ENCODE peak calls at places on chromosome 18, in four cellular contexts. F, D, G and E are unnamed samples.

GRCh38 chr18:74644713-74645112 is 47.0 kb downstream of the ZNF407 start:
- DNase-seq in F (no peak), D (no peak), G (no peak), E (no peak)

GRCh38 chr18:24262097-24262496 is 123.2 kb downstream of the CABYR start:
- DNase-seq in F (no peak), D (no peak), G (no peak), E (no peak)

GRCh38 chr18:42578781-42579180 is 536.7 kb downstream of the RIT2 start:
- DNase-seq in F (no peak), D (no peak), G (no peak), E (no peak)

GRCh38 chr18:45821667-45822066 is 3.8 kb upstream of the SIGLEC15 start:
- DNase-seq in F (no peak), D (no peak), G (no peak), E (no peak)

GRCh38 chr18:70490008-70490933 is 201.4 kb downstream of the SOCS6 start:
- DNase-seq in F (peak), D (no peak), G (peak), E (peak)

GRCh38 chr18:63785031-63785430 is 9.8 kb downstream of the SERPINB7 start:
- DNase-seq in F (no peak), D (no peak), G (no peak), E (no peak)

GRCh38 chr18:3350566-3351527 is 88.9 kb downstream of the MYL12B start:
- DNase-seq in F (no peak), D (no peak), G (no peak), E (no peak)

GRCh38 chr18:74914052-74914591 is 294.8 kb downstream of the PTGR3 start:
- DNase-seq in F (no peak), D (no peak), G (no peak), E (no peak)

GRCh38 chr18:36394486-36394885 is 97.0 kb downstream of the FHOD3 start:
- DNase-seq in F (no peak), D (no peak), G (no peak), E (no peak)

GRCh38 chr18:28794459-28795245 is 617.7 kb upstream of the CDH2 start:
- DNase-seq in F (no peak), D (no peak), G (no peak), E (no peak)

GRCh38 chr18:60018801-60019462 is 119.1 kb downstream of the PMAIP1 start:
- DNase-seq in F (no peak), D (no peak), G (no peak), E (no peak)
- TF ChIP-seq FOXK2 in F (no peak), D (no peak), G (no peak), E (no peak)

DNA sequence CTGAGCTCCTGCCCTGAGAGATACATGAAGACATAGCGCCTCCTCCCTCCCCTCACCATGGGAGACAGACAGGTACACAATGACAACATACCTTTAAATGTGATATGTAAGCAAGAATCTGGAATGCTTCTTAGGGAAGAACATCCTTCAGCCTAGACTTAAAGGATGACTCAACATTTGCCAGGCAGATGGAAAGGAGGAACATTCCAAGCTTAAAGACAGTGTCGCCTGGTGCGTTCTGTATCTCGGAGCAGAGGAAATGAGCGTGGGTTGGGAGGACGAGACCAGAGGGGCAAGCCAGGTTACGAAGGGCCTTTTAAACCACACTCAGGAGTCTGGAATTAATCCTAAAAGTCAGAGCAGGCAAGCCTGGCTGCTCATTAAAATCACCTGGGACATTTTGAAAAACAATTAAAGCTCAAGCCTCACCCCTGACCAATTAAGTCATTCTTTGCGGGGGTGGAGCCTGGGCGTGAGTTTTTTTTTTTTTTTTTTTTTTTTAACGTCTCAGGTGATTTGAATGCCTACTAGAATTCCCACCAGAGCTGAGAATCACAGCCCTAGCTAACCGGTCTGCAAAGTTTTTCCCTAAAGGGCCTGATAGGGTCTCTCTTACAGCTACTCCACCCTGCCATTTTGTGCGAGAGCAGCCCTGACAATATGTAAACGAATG is 131.2 kb upstream of the SEC11C start:
- DNase-seq in F (no peak), D (no peak), G (no peak), E (no peak)
- TF ChIP-seq FOXK2 in F (no peak), D (no peak), G (no peak), E (no peak)

DNA sequence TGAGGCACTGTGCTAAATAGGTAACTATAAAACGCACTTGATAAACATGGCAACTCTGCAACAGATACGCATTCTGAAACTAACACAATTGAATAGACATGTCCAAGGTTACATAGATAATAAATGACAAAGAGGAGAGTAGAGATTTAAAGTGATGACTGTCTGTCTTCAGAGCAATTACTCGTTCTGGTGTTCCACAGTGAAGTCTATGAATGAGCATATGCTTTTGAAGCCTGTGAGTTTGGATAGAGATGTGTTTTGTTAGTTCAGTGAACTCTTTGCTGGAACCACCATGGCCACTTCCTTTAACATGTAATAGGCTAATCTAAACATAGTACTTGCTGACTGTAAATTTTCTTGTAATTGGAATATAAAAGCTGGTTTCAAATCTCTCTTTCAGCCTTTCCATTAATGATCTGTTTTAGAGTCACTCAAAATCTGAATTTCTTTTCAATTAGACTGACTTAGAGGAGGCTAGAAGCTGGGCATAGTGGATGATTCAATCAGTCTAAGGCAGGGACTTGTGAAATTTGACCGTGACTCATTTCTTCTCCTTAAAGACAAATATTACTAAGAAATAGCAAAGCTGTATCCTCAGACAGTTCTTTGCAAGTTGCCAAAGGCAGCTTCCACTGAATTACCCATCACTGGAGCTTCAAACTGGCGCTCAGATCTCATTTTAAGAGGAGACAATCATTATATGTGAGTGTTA is 1130.1 kb upstream of the CELF4 start:
- DNase-seq in F (no peak), D (no peak), G (no peak), E (no peak)
- TF ChIP-seq FOXK2 in F (no peak), D (no peak), G (no peak), E (no peak)

GRCh38 chr18:5294113-5294617 is 1.4 kb downstream of the ZBTB14 start:
- DNase-seq in F (peak), D (no peak), G (no peak), E (no peak)
- TF ChIP-seq FOXK2 in F (no peak), D (no peak), G (no peak), E (no peak)

DNA sequence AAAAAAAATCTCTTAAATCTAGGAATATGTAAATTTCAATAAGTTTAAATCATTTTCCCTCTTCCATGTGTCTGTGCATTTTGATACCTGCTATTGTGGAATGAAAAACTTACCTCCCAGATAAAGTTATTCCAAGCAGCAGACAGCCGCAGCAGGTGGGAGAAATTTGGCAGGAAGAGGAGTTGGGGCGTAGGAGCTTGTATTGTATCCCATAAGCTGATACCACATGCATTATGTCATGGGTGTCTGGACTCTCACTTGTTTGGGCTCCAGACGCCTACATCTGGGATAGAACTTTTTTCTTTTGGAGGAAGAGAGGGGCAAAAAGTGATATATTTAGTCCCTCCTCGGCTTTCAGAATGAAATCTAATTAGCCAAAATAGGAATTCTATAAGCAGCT is 59.3 kb upstream of the TCF4 start:
- DNase-seq in F (no peak), D (no peak), G (no peak), E (no peak)
- TF ChIP-seq FOXK2 in F (no peak), D (no peak), G (no peak), E (no peak)

GRCh38 chr18:76979111-76979751 is 153.4 kb downstream of the MBP start:
- DNase-seq in F (no peak), D (no peak), G (no peak), E (no peak)
- TF ChIP-seq FOXK2 in F (no peak), D (no peak), G (no peak), E (no peak)

GRCh38 chr18:10476430-10476829 is 22.0 kb downstream of the APCDD1 start:
- DNase-seq in F (no peak), D (no peak), G (no peak), E (no peak)
- TF ChIP-seq FOXK2 in F (no peak), D (no peak), G (no peak), E (no peak)

GRCh38 chr18:51619283-51619682 is 421.8 kb upstream of the MEX3C start:
- DNase-seq in F (no peak), D (no peak), G (no peak), E (no peak)
- TF ChIP-seq FOXK2 in F (no peak), D (no peak), G (no peak), E (no peak)

GRCh38 chr18:31656754-31657153 is 27.6 kb downstream of the B4GALT6 start:
- DNase-seq in F (no peak), D (no peak), G (no peak), E (no peak)

GRCh38 chr18:31658670-31659573 is 25.5 kb downstream of the B4GALT6 start:
- DNase-seq in F (no peak), D (peak), G (no peak), E (peak)

GRCh38 chr18:31659574-31660149 is 24.7 kb downstream of the B4GALT6 start:
- DNase-seq in F (no peak), D (no peak), G (no peak), E (no peak)

GRCh38 chr18:31660763-31661162 is 23.6 kb downstream of the B4GALT6 start:
- DNase-seq in F (no peak), D (no peak), G (no peak), E (no peak)

DNA sequence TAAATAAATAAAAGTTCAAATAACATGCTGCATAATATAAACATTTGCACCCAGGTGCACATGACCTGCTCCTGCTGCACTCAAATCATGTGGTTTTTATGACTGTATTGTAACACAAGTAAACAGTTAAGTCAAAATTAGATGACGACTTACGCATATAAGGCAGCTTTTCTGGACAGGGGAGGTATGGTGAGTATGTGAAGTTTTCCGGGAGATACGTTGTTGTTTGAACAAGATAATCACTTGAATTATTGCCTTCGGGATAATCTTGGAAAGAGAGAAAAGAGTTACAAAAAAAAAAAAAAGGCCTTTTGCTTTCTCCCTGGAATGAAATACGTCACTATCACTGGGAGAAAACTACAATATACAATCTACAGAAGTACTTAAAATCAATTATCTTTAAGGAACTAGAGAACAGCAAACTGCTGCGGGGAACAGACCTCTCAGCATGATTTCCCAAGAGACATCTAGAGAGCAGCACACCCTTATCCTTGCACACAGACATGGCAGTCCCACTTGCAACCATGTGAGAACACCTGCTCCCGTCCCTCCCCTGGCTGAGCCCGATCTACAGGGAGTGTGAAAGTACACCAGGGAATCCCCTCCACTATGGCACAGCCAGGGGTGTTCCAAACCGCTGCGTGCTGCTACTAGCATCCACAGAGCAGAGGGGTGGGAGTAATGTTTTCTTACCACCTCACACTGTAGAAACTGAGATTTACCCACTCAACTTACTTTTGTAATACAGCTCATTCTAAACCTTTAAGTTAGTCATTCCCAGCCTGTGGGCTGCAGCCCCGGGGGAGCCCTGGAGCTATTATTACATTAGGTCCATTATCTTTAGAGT is 26.3 kb downstream of the B4GALT6 start:
- DNase-seq in F (no peak), D (peak), G (no peak), E (peak)
- TF ChIP-seq FOXK2 in F (no peak), D (no peak), G (no peak), E (no peak)